ENCODE peak calls at places on chromosomes 12 and 14, in six cellular contexts. F, G, R, B, V and I are unnamed samples.

GRCh38 chr12:132560831-132561783 is 49.3 kb downstream of the LRCOL1 start:
- DNase-seq in F (peak), V (peak), R (peak), B (peak), G (peak), I (peak)

GRCh38 chr14:59254911-59255545 is 66.6 kb downstream of the DAAM1 start:
- DNase-seq in B (peak), F (no peak), R (no peak), G (no peak), V (no peak), I (peak)

GRCh38 chr12:61504396-61505115 is 755.6 kb upstream of the USP15 start:
- DNase-seq in G (no peak), B (no peak), R (no peak), V (peak), F (no peak), I (no peak)

GRCh38 chr12:127957001-127957660 is 309.8 kb upstream of the TMEM132C start:
- DNase-seq in F (no peak), G (no peak), V (no peak), B (peak), R (no peak), I (no peak)

GRCh38 chr12:12508612-12509011 is 54.1 kb downstream of the DUSP16 start:
- DNase-seq in B (peak), F (no peak), V (no peak), G (no peak), R (no peak), I (no peak)

GRCh38 chr12:86275356-86275755 is 19.2 kb upstream of the MGAT4C start:
- DNase-seq in V (no peak), R (no peak), G (no peak), F (no peak), B (no peak), I (no peak)

GRCh38 chr14:21240417-21240816 is 28.8 kb downstream of the HNRNPC start:
- DNase-seq in B (no peak), R (no peak), G (no peak), F (no peak), V (no peak), I (no peak)

GRCh38 chr12:69540606-69541386 is 44.5 kb upstream of the CCT2 start:
- DNase-seq in R (no peak), B (peak), F (no peak), V (no peak), G (no peak), I (no peak)

GRCh38 chr12:53481108-53481442 is 18.2 kb downstream of the MAP3K12 start:
- DNase-seq in F (no peak), B (no peak), V (no peak), R (no peak), G (no peak), I (no peak)

GRCh38 chr12:92070054-92070863 is 75.4 kb downstream of the BTG1 start:
- DNase-seq in G (no peak), V (no peak), R (no peak), B (no peak), F (no peak), I (no peak)

GRCh38 chr12:56071648-56072047 is 8.3 kb upstream of the ERBB3 start:
- DNase-seq in G (no peak), R (no peak), B (peak), F (no peak), V (no peak), I (no peak)

GRCh38 chr12:78931466-78931990 is 67.0 kb downstream of the SYT1 start:
- DNase-seq in V (no peak), F (no peak), R (no peak), B (no peak), G (no peak), I (no peak)

GRCh38 chr12:113727651-113728061 is 238.5 kb downstream of the RBM19 start:
- DNase-seq in F (peak), V (peak), B (peak), G (no peak), R (no peak), I (no peak)

GRCh38 chr12:67766370-67766769 is 117.8 kb downstream of the DYRK2 start:
- DNase-seq in R (no peak), V (peak), B (peak), G (no peak), F (no peak), I (no peak)

GRCh38 chr14:52014601-52015267 is 25.4 kb downstream of the RTRAF start:
- DNase-seq in F (no peak), G (no peak), V (no peak), R (no peak), B (no peak), I (no peak)

GRCh38 chr14:96501383-96501745 is 818 bp upstream of the PAPOLA start:
- DNase-seq in G (no peak), B (no peak), V (peak), R (peak), F (no peak), I (no peak)

GRCh38 chr12:32947203-32947795 is 50.7 kb upstream of the PKP2 start:
- DNase-seq in B (no peak), G (no peak), V (no peak), F (peak), R (peak), I (peak)

GRCh38 chr12:101570022-101570421 is 24.7 kb upstream of the MYBPC1 start:
- DNase-seq in F (no peak), R (peak), G (peak), B (peak), V (no peak), I (peak)

GRCh38 chr12:67732857-67733256 is 84.3 kb downstream of the DYRK2 start:
- DNase-seq in R (no peak), V (no peak), B (no peak), G (no peak), F (no peak), I (no peak)

GRCh38 chr12:7857916-7858315 is 14.8 kb downstream of the SLC2A14 start:
- DNase-seq in G (no peak), V (no peak), F (no peak), R (no peak), B (no peak), I (no peak)

GRCh38 chr12:19643635-19644034 is 204.3 kb downstream of the AEBP2 start:
- DNase-seq in R (no peak), G (no peak), V (peak), B (peak), F (peak), I (no peak)

GRCh38 chr12:68158427-68158826 is 1.1 kb downstream of the IFNG start:
- DNase-seq in F (peak), G (peak), R (peak), B (peak), V (no peak), I (no peak)

GRCh38 chr12:62581288-62582064 is 114.8 kb downstream of the MON2 start:
- DNase-seq in F (peak), B (peak), R (peak), G (peak), V (peak), I (peak)

GRCh38 chr14:65864993-65865392 is 452.5 kb downstream of the FUT8 start:
- DNase-seq in F (no peak), G (no peak), V (no peak), R (no peak), B (peak), I (no peak)

GRCh38 chr12:121010860-121011259 is 5.4 kb downstream of the C12orf43 start:
- DNase-seq in G (no peak), F (no peak), R (no peak), V (no peak), B (no peak), I (no peak)

GRCh38 chr12:8662592-8662991 is at the start of gene MFAP5:
- DNase-seq in V (no peak), G (no peak), R (no peak), F (no peak), B (peak), I (no peak)

GRCh38 chr12:9271875-9272274 is 63.7 kb upstream of the PZP start:
- DNase-seq in G (no peak), V (no peak), B (no peak), F (no peak), R (no peak), I (no peak)

GRCh38 chr14:68249534-68250517 is 430.2 kb downstream of the RAD51B start:
- DNase-seq in F (peak), V (no peak), G (no peak), R (no peak), B (peak), I (no peak)

GRCh38 chr12:77204055-77204454 is 138.7 kb upstream of the E2F7 start:
- DNase-seq in F (no peak), B (no peak), V (peak), G (no peak), R (no peak), I (no peak)

GRCh38 chr12:42448841-42449240 is 122.9 kb downstream of the PPHLN1 start:
- DNase-seq in G (no peak), F (no peak), B (no peak), V (no peak), R (no peak), I (no peak)

GRCh38 chr14:62076825-62077660 is 314.8 kb downstream of the SNAPC1 start:
- DNase-seq in F (no peak), V (no peak), G (peak), R (no peak), B (no peak), I (no peak)

GRCh38 chr14:69715725-69716482 is 51.0 kb upstream of the SRSF5 start:
- DNase-seq in V (no peak), F (no peak), G (no peak), R (no peak), B (peak), I (no peak)

GRCh38 chr12:63420206-63420644 is 248.1 kb downstream of the DPY19L2 start:
- DNase-seq in B (peak), R (peak), G (peak), F (peak), V (peak), I (peak)

GRCh38 chr12:77893918-77894317 is 63.2 kb downstream of the NAV3 start:
- DNase-seq in V (no peak), B (no peak), F (peak), R (no peak), G (no peak), I (no peak)

GRCh38 chr12:111482464-111482863 is 76.7 kb downstream of the SH2B3 start:
- DNase-seq in R (peak), G (no peak), B (no peak), V (no peak), F (no peak), I (no peak)

GRCh38 chr14:30638926-30639325 is 16.8 kb downstream of the SCFD1 start:
- DNase-seq in G (no peak), F (no peak), R (no peak), B (peak), V (no peak), I (no peak)

GRCh38 chr12:48000878-48001321 is 3.4 kb downstream of the COL2A1 start:
- DNase-seq in R (no peak), G (no peak), F (peak), B (peak), V (peak), I (no peak)
- TF ChIP-seq CTCF in R (no peak), G (no peak), F (no peak), B (no peak), V (peak), I (no peak)

GRCh38 chr12:2739832-2740641 is 54.7 kb upstream of the FKBP4 start:
- DNase-seq in F (no peak), R (peak), B (peak), V (peak), G (no peak), I (no peak)
- TF ChIP-seq CTCF in F (peak), R (peak), B (peak), V (peak), G (no peak), I (no peak)

GRCh38 chr12:96766232-96766631 is 140.8 kb upstream of the NEDD1 start:
- DNase-seq in F (no peak), V (peak), R (no peak), B (peak), G (no peak), I (no peak)
- TF ChIP-seq CTCF in F (no peak), V (peak), R (no peak), B (peak), G (no peak), I (no peak)

DNA sequence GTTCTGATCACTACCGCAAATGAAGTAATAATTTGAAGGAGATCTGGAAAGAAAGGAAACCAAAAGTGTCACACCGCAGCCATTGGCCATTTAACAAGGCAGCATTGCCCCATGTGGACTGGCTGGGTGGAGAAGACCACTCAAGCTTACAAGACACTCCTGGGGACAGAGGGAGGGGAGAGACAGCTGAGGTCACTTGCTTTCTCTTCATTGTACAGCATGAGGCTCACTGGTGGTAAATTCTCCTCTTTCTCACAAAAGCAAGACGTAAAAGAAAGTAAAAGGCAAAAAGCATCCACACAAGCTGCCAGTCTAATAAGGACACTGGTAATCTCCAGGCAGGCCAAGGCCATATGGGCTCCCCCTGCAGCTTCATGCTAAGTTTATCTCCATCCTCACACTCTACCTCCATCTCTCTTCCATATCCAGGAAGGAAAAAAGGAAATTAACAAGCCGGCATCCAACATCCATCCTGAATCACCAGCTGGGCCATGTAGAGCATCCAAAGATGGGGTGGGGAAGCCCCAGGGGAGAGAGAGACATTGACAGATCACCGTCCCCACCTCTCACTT is 100.7 kb downstream of the DPF3 start:
- DNase-seq in B (no peak), R (no peak), F (no peak), V (no peak), G (no peak), I (no peak)
- TF ChIP-seq CTCF in B (no peak), R (no peak), F (no peak), V (no peak), G (no peak), I (no peak)

DNA sequence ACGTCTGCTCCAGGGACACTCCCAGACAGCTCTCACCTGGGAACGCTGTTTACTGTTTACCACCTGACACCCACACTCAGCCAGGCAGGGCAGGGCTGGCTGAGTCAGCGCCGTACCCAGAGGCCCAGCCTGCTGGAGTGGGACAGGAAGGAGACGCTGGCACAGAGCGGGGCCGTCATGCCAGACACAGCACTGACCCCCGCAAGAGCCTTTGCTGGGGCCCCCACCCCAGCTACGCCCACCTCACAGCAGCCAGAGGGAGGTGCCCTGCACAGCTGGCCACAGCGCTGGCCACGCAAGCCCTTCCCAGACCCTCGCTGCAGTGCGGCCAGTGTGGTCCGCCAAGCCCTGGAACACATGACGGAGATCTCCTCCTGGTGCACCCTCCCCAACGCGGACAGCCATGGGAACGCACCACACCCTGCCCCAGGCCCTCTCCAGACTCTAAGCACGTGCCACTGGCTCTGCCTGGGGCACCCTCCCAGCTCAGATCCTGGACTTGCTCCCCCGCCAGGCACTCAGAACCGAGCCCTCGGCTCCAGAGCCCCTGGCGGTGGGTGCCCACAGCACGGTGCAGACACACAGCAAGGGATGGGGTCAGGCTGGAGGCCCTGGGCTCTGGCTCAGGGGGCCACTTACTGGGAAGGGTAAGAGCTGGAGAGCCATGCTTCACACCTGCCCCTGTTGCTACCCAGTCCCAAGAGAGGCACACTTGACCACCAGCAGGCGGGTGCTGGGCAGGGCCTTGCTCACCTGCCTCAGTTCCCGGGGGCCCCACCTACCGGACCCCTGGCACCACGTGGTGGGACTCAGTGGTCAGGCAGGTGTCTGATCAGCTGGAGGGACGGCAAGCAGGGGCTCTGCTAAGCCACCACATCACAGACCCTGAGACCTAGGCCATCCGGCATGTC is 5.6 kb downstream of the AHNAK2 start:
- DNase-seq in G (no peak), F (peak), V (peak), R (no peak), B (peak), I (no peak)
- TF ChIP-seq CTCF in G (no peak), F (no peak), V (no peak), R (no peak), B (peak), I (no peak)

GRCh38 chr12:130868412-130868811 is 3.5 kb upstream of the RAN start:
- DNase-seq in R (no peak), G (no peak), F (no peak), V (no peak), B (no peak), I (no peak)

GRCh38 chr12:130860311-130860710 is 11.6 kb upstream of the RAN start:
- DNase-seq in B (no peak), G (no peak), F (no peak), R (no peak), V (no peak), I (no peak)

GRCh38 chr12:130862161-130862560 is 9.7 kb upstream of the RAN start:
- DNase-seq in R (no peak), V (peak), B (no peak), F (no peak), G (no peak), I (no peak)

GRCh38 chr12:130859128-130859527 is 12.7 kb upstream of the RAN start:
- DNase-seq in G (no peak), R (no peak), B (no peak), F (no peak), V (no peak), I (no peak)

DNA sequence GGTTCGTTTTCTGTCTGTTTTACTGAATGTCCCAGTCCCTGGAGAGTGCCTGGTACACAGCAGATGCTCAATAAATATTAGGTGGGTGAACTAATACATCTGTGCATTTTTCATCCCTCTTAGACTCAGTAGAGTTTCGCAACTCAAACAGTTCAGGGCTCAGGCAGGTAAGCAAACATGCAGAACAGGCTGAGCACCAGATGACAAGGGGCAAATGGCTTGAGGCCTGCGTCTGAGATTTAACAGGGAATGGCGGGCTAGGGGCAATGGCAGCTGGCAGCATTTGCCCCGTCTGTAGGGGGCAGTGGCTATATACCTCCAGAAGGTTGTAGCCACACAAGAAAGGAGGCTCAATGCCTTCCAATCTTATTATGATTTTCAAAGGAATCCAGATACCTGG is 8.6 kb upstream of the RAN start:
- DNase-seq in G (no peak), V (peak), F (no peak), B (no peak), R (no peak), I (no peak)
- TF ChIP-seq CTCF in G (no peak), V (peak), F (no peak), B (no peak), R (peak), I (no peak)